ENCODE peak calls at places on chromosomes 11 and 22, in four cellular contexts. One of them, this sample, is unnamed. For H3K27me3 and H3K4me1, the result is how much of the 10 kb centered on the place peaks cover.

GRCh38 chr11:3939651-3940190 is 84.3 kb downstream of the STIM1 start:
- DNase-seq in neuronal stem cell: no peak
- DNase-seq in body of pancreas: no peak
- DNase-seq in Peyer's patch: no peak
- DNase-seq in this sample: no peak

GRCh38 chr11:115552151-115552550 is 47.9 kb upstream of the CADM1 start:
- DNase-seq in body of pancreas: no peak
- DNase-seq in neuronal stem cell: no peak
- DNase-seq in Peyer's patch: no peak
- DNase-seq in this sample: no peak

GRCh38 chr11:128624269-128625170 is 37.2 kb upstream of the ETS1 start:
- DNase-seq in body of pancreas: peak
- DNase-seq in neuronal stem cell: no peak
- DNase-seq in Peyer's patch: peak
- DNase-seq in this sample: peak

GRCh38 chr11:1779034-1779805 is 15.5 kb upstream of the CTSD start:
- DNase-seq in Peyer's patch: peak
- DNase-seq in neuronal stem cell: no peak
- DNase-seq in body of pancreas: no peak
- DNase-seq in this sample: no peak

GRCh38 chr11:121291896-121292502 is 572 bp upstream of the SC5D start:
- DNase-seq in Peyer's patch: no peak
- DNase-seq in body of pancreas: no peak
- DNase-seq in neuronal stem cell: no peak
- DNase-seq in this sample: no peak

GRCh38 chr22:26585104-26585790 is 4.7 kb downstream of the TPST2 start:
- DNase-seq in Peyer's patch: no peak
- DNase-seq in body of pancreas: peak
- DNase-seq in neuronal stem cell: no peak
- DNase-seq in this sample: no peak

GRCh38 chr22:28607710-28608109 is 71.9 kb downstream of the TTC28 start:
- DNase-seq in Peyer's patch: no peak
- DNase-seq in body of pancreas: no peak
- DNase-seq in neuronal stem cell: no peak
- DNase-seq in this sample: no peak

GRCh38 chr11:62461740-62462522 is 43.1 kb downstream of the SCGB1A1 start:
- DNase-seq in body of pancreas: no peak
- DNase-seq in neuronal stem cell: no peak
- DNase-seq in Peyer's patch: no peak
- DNase-seq in this sample: no peak

GRCh38 chr22:30187726-30188407 is 58.7 kb downstream of the LIF start:
- DNase-seq in neuronal stem cell: no peak
- DNase-seq in Peyer's patch: no peak
- DNase-seq in body of pancreas: no peak
- DNase-seq in this sample: no peak

DNA sequence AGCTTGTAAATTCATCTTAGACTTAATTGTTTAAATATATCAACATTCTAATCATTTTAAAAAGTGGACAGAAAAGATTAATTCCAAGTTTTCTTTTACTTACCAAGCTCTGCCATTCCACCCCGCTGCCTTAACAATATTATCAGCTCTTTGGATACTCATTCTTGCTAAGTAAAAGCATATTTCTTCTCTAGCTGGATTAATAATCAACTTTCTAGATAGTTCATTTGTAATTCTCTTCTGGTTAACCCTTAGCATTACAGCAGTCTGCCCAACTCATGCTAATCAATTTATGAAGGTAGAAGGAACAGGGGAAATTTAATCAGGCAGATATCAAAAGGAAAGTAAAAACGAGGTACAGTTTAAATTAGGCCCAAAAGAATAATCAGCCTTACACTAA is 41.0 kb upstream of the SOX6 start:
- DNase-seq in neuronal stem cell: no peak
- DNase-seq in Peyer's patch: no peak
- DNase-seq in body of pancreas: no peak
- DNase-seq in this sample: no peak
- H3K27me3 ChIP-seq in neuronal stem cell: under half
- H3K27me3 ChIP-seq in Peyer's patch: under half
- H3K27me3 ChIP-seq in body of pancreas: under half
- H3K27me3 ChIP-seq in this sample: under half

GRCh38 chr11:113627297-113627696 is 78.8 kb downstream of the TMPRSS5 start:
- DNase-seq in Peyer's patch: no peak
- DNase-seq in neuronal stem cell: no peak
- DNase-seq in body of pancreas: no peak
- DNase-seq in this sample: no peak
- H3K27ac ChIP-seq in Peyer's patch: no peak
- H3K27ac ChIP-seq in neuronal stem cell: no peak
- H3K27ac ChIP-seq in body of pancreas: no peak
- H3K27ac ChIP-seq in this sample: no peak

GRCh38 chr22:40449676-40450035 is 79.3 kb downstream of the SGSM3 start:
- DNase-seq in body of pancreas: no peak
- DNase-seq in neuronal stem cell: no peak
- DNase-seq in Peyer's patch: no peak
- DNase-seq in this sample: no peak

GRCh38 chr22:40443675-40444482 is 73.5 kb downstream of the SGSM3 start:
- DNase-seq in neuronal stem cell: no peak
- DNase-seq in body of pancreas: no peak
- DNase-seq in Peyer's patch: no peak
- DNase-seq in this sample: no peak

GRCh38 chr22:40444483-40444787 is 74.0 kb downstream of the SGSM3 start:
- DNase-seq in body of pancreas: no peak
- DNase-seq in Peyer's patch: no peak
- DNase-seq in neuronal stem cell: no peak
- DNase-seq in this sample: no peak

GRCh38 chr22:40441761-40442364 is 71.5 kb downstream of the SGSM3 start:
- DNase-seq in body of pancreas: no peak
- DNase-seq in Peyer's patch: no peak
- DNase-seq in neuronal stem cell: no peak
- DNase-seq in this sample: no peak

DNA sequence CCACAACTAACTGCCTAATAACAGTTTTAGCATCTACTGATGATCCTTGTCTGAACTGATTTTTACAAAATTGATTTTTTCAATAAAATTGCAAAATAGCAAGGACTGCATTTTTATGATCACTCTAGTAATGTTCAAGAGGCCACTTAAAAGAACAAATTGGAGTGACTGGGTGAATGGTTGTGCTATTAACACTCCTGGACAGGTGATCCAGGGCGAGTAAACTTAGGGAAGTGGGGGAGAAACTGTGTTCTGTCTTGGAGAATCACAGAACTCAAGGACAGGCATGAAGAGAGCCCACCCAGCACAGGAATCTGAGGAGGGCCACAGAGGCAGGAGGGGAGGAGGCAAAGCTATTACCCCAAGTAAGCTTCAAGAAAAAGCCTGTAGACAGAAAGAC is 75.8 kb downstream of the SGSM3 start:
- DNase-seq in neuronal stem cell: no peak
- DNase-seq in Peyer's patch: no peak
- DNase-seq in body of pancreas: no peak
- DNase-seq in this sample: no peak
- H3K4me1 ChIP-seq in neuronal stem cell: under half
- H3K4me1 ChIP-seq in Peyer's patch: under half
- H3K4me1 ChIP-seq in body of pancreas: under half
- H3K4me1 ChIP-seq in this sample: under half

GRCh38 chr22:23537421-23537820 is 42.7 kb downstream of the IGLL1 start:
- DNase-seq in neuronal stem cell: no peak
- DNase-seq in body of pancreas: no peak
- DNase-seq in Peyer's patch: no peak
- DNase-seq in this sample: no peak
- H3K27me3 ChIP-seq in neuronal stem cell: under half
- H3K27me3 ChIP-seq in body of pancreas: under half
- H3K27me3 ChIP-seq in Peyer's patch: under half
- H3K27me3 ChIP-seq in this sample: under half

DNA sequence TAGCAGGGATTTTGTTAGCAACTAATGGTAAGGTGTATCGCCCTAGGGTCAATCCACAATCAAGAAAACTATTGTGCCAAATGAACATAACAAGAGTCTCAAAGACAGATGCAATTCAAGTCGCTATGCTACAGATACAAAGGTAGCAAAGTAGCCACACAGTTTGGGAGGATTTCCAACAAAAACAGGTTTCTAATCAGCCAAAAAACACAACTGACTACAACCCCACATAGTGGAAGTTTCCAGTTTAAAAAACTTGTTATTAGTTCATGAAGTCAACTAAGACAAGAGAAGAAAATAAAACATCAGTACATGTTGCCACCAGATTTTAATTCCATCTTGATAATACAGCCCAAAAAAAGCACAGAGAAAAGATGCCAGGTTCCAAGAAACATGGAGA is 38.0 kb downstream of the MYH9 start:
- DNase-seq in body of pancreas: no peak
- DNase-seq in Peyer's patch: no peak
- DNase-seq in neuronal stem cell: no peak
- DNase-seq in this sample: no peak
- H3K27ac ChIP-seq in body of pancreas: peak
- H3K27ac ChIP-seq in Peyer's patch: no peak
- H3K27ac ChIP-seq in neuronal stem cell: no peak
- H3K27ac ChIP-seq in this sample: no peak

This sample was measured in CD8-positive, alpha-beta memory T cell.